ENCODE peak calls at places on chromosomes 2 and 18, in six cellular contexts. D is Peyer's patch; N is small intestine; T is cardiac fibroblast; W is CD8-positive, alpha-beta T cell; L is heart left ventricle. F is an unnamed sample.

GRCh38 chr2:185291035-185291647 is 447.5 kb upstream of the FSIP2 start:
- DNase-seq in N (peak; percentile 55), T (peak; percentile 53), D (peak; percentile 76), L (no peak), W (no peak), F (no peak)

GRCh38 chr2:177673602-177674595 is 281.3 kb downstream of the AGPS start:
- DNase-seq in T (no peak), W (no peak), N (no peak), D (no peak), L (no peak), F (no peak)

GRCh38 chr2:239196474-239197021 is 204.3 kb downstream of the HDAC4 start:
- DNase-seq in T (no peak), L (no peak), N (no peak), W (no peak), D (no peak), F (no peak)

GRCh38 chr18:74147779-74148542 is at the start of the genes FBXO15 and TIMM21:
- DNase-seq in T (peak; percentile 98), D (peak; percentile 98), L (peak; percentile 98), W (peak; percentile 96), N (peak; percentile 97), F (peak; percentile 94)

GRCh38 chr2:25215948-25216679 is 47.7 kb upstream of the POMC start:
- DNase-seq in T (peak; percentile 51), L (peak; percentile 86), W (peak; percentile 88), N (peak; percentile 59), D (peak; percentile 94), F (peak; percentile 93)

GRCh38 chr18:36399055-36399454 is 101.5 kb downstream of the FHOD3 start:
- DNase-seq in W (no peak), T (no peak), D (no peak), L (no peak), N (no peak), F (no peak)

GRCh38 chr2:73963385-73964120 is 21.2 kb upstream of the TET3 start:
- DNase-seq in L (no peak), N (no peak), W (no peak), D (no peak), T (no peak), F (peak; percentile 23)

GRCh38 chr18:74499633-74500032 is 3.5 kb downstream of the CNDP2 start:
- DNase-seq in T (peak; percentile 30), L (peak; percentile 87), W (peak; percentile 30), N (peak; percentile 82), D (peak; percentile 86), F (peak; percentile 49)

GRCh38 chr2:176164803-176165597 is 7.9 kb downstream of the HOXD3 start:
- DNase-seq in D (no peak), W (no peak), T (no peak), N (no peak), L (no peak), F (no peak)

GRCh38 chr2:174675615-174676014 is 78.0 kb upstream of the WIPF1 start:
- DNase-seq in T (no peak), W (no peak), D (no peak), N (no peak), L (no peak), F (no peak)

GRCh38 chr2:191631754-191632153 is 46.2 kb upstream of the NABP1 start:
- DNase-seq in D (no peak), N (no peak), W (no peak), L (peak; percentile 24), T (peak; percentile 50), F (no peak)

GRCh38 chr2:211479496-211480150 is 923.2 kb downstream of the CPS1 start:
- DNase-seq in L (no peak), W (no peak), N (no peak), T (no peak), D (no peak), F (no peak)

GRCh38 chr18:37499008-37499407 is 66.6 kb downstream of the CELF4 start:
- DNase-seq in W (no peak), N (no peak), D (no peak), L (no peak), T (no peak), F (no peak)

GRCh38 chr2:241904011-241904718 is 34.6 kb downstream of the RTP5 start:
- DNase-seq in L (no peak), N (no peak), W (no peak), D (no peak), T (no peak), F (no peak)

GRCh38 chr2:129695496-129695895 is 284.0 kb upstream of the RAB6C start:
- DNase-seq in T (no peak), D (no peak), L (no peak), N (no peak), W (no peak), F (no peak)

GRCh38 chr2:201871471-201871870 is 65.1 kb downstream of the CDK15 start:
- DNase-seq in W (no peak), T (no peak), L (no peak), N (no peak), D (no peak), F (no peak)

GRCh38 chr2:127649100-127649611 is 3.2 kb downstream of the GPR17 start:
- DNase-seq in N (no peak), T (no peak), L (peak; percentile 84), D (no peak), W (peak; percentile 24), F (no peak)

GRCh38 chr2:42110287-42110973 is 58.7 kb upstream of the EML4 start:
- DNase-seq in L (no peak), T (peak; percentile 42), W (no peak), N (no peak), D (no peak), F (no peak)

GRCh38 chr2:118097657-118098056 is 9.4 kb downstream of the INSIG2 start:
- DNase-seq in W (no peak), T (peak; percentile 54), N (no peak), D (no peak), L (no peak), F (no peak)

GRCh38 chr2:190446750-190447516 is 38.8 kb downstream of the MFSD6 start:
- DNase-seq in T (no peak), L (no peak), N (no peak), W (no peak), D (no peak), F (no peak)

GRCh38 chr2:217886720-217887309 is 116.0 kb downstream of the TNS1 start:
- DNase-seq in T (peak; percentile 82), W (peak; percentile 63), N (peak; percentile 71), L (peak; percentile 80), D (peak; percentile 83), F (peak; percentile 96)

GRCh38 chr2:138294451-138294850 is 207.1 kb upstream of the SPOPL start:
- DNase-seq in W (no peak), T (no peak), N (peak; percentile 27), L (no peak), D (no peak), F (no peak)

GRCh38 chr18:80009661-80010550 is 21.5 kb upstream of the TXNL4A start:
- DNase-seq in T (peak; percentile 98), L (peak; percentile 86), W (no peak), N (no peak), D (no peak), F (peak; percentile 57)

GRCh38 chr18:3380384-3380961 is 69.5 kb upstream of the TGIF1 start:
- DNase-seq in D (no peak), N (no peak), T (peak; percentile 86), W (no peak), L (no peak), F (no peak)

GRCh38 chr2:82789886-82790276 is 1669.2 kb downstream of the SUCLG1 start:
- DNase-seq in N (no peak), D (no peak), W (no peak), T (peak; percentile 18), L (no peak), F (no peak)

GRCh38 chr18:449374-449773 is 51.1 kb downstream of the COLEC12 start:
- DNase-seq in D (no peak), T (no peak), L (peak; percentile 31), N (no peak), W (no peak), F (no peak)

GRCh38 chr2:151200844-151201243 is 60.8 kb downstream of the RBM43 start:
- DNase-seq in N (no peak), T (no peak), L (no peak), D (no peak), W (no peak), F (no peak)

GRCh38 chr18:58378980-58379379 is 249.9 kb downstream of the ALPK2 start:
- DNase-seq in T (no peak), W (no peak), L (no peak), D (no peak), N (no peak), F (no peak)

GRCh38 chr2:109058802-109059201 is 69.8 kb upstream of the EDAR start:
- DNase-seq in L (no peak), N (no peak), D (no peak), T (no peak), W (no peak), F (peak; percentile 53)

GRCh38 chr2:219486424-219486959 is 12.2 kb upstream of the GMPPA start:
- DNase-seq in D (no peak), L (no peak), W (no peak), T (no peak), N (no peak), F (no peak)

GRCh38 chr2:219483451-219484342 is 15.0 kb upstream of the GMPPA start:
- DNase-seq in W (no peak), T (no peak), N (no peak), L (no peak), D (no peak), F (no peak)

GRCh38 chr2:219482674-219483405 is 15.9 kb upstream of the GMPPA start:
- DNase-seq in W (no peak), D (no peak), L (no peak), T (no peak), N (no peak), F (no peak)

GRCh38 chr2:219484343-219485200 is 14.1 kb upstream of the GMPPA start:
- DNase-seq in N (no peak), W (no peak), L (no peak), T (no peak), D (no peak), F (no peak)

GRCh38 chr2:219485201-219485580 is 13.5 kb upstream of the GMPPA start:
- DNase-seq in N (no peak), T (no peak), W (no peak), D (no peak), L (no peak), F (no peak)
- H3K4me3 ChIP-seq in N (no peak overlapping the region), T (no peak overlapping the region), W (no peak overlapping the region), D (no peak overlapping the region), L (no peak overlapping the region), F (no peak overlapping the region)

GRCh38 chr2:72142743-72143440 is 4.8 kb downstream of the CYP26B1 start:
- DNase-seq in N (peak; percentile 61), T (no peak), L (peak; percentile 88), D (peak; percentile 74), W (no peak), F (peak; percentile 96)
- H3K4me3 ChIP-seq in N (no peak overlapping the region), T (no peak overlapping the region), L (peak overlapping the region; percentile 42), D (peak overlapping the region; percentile 38), W (no peak overlapping the region), F (peak overlapping the region; percentile 14)

DNA sequence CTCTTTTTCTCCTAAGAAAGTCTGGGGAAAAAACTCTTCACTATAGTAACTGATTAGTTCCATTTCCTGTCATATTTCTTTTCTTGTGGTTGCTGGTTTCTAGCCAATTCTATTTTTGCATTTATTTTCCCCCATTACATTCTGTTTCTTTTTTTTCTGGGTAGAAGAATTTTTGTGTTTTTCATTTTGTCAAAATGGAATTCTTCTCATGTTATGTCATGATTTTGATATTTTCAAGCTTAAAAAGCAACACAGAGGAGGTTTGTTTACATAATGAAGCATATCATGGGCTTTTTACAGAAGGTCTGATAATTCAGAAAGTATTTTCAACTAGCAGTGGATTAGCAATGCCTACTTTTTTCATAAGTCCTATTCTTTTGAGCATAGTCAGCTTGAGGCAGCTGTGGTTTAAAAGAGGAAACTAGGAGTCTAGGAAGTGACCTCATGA is 102.0 kb downstream of the MAP2 start:
- DNase-seq in L (no peak), T (peak; percentile 95), D (no peak), W (no peak), N (no peak), F (no peak)
- H3K4me3 ChIP-seq in L (peak overlapping the region; percentile 44), T (no peak overlapping the region), D (no peak overlapping the region), W (no peak overlapping the region), N (no peak overlapping the region), F (no peak overlapping the region)

GRCh38 chr2:28565720-28566295 is 69.9 kb downstream of the PLB1 start:
- DNase-seq in N (no peak), W (no peak), L (no peak), T (no peak), D (no peak), F (peak; percentile 81)
- H3K4me3 ChIP-seq in N (no peak overlapping the region), W (no peak overlapping the region), L (peak overlapping the region; percentile 60), T (no peak overlapping the region), D (no peak overlapping the region), F (no peak overlapping the region)